ENCODE peak calls at places on chromosomes 7 and 10, in six cellular contexts. One of them, this sample, is unnamed.

GRCh38 chr10:111705026-111705425 is 478.5 kb downstream of the GPAM start:
- DNase-seq in A549: no peak
- DNase-seq in astrocyte of the cerebellum: no peak
- DNase-seq in right lobe of liver: no peak
- DNase-seq in stomach: no peak
- DNase-seq in AG09309: peak; percentile 41
- DNase-seq in this sample: no peak

GRCh38 chr10:130878131-130878530 is 433.4 kb downstream of the TCERG1L start:
- DNase-seq in astrocyte of the cerebellum: no peak
- DNase-seq in right lobe of liver: no peak
- DNase-seq in AG09309: no peak
- DNase-seq in stomach: no peak
- DNase-seq in A549: no peak
- DNase-seq in this sample: no peak

GRCh38 chr7:143456992-143457793 is 13.9 kb downstream of the TAS2R60 start:
- DNase-seq in AG09309: no peak
- DNase-seq in astrocyte of the cerebellum: no peak
- DNase-seq in stomach: no peak
- DNase-seq in A549: no peak
- DNase-seq in right lobe of liver: no peak
- DNase-seq in this sample: no peak

GRCh38 chr7:141837683-141838082 is 3.6 kb downstream of the PRSS37 start:
- DNase-seq in astrocyte of the cerebellum: no peak
- DNase-seq in stomach: no peak
- DNase-seq in A549: no peak
- DNase-seq in right lobe of liver: no peak
- DNase-seq in AG09309: no peak
- DNase-seq in this sample: no peak

GRCh38 chr10:114208351-114208750 is 29.2 kb downstream of the TDRD1 start:
- DNase-seq in A549: no peak
- DNase-seq in astrocyte of the cerebellum: no peak
- DNase-seq in right lobe of liver: no peak
- DNase-seq in AG09309: no peak
- DNase-seq in stomach: no peak
- DNase-seq in this sample: no peak

GRCh38 chr10:103966671-103967432 is at the start of gene SLK:
- DNase-seq in stomach: peak; percentile 85
- DNase-seq in astrocyte of the cerebellum: peak; percentile 51
- DNase-seq in A549: peak; percentile 82
- DNase-seq in right lobe of liver: peak; percentile 87
- DNase-seq in AG09309: peak; percentile 23
- DNase-seq in this sample: no peak

GRCh38 chr10:32318476-32318896 is 28.5 kb downstream of the EPC1 start:
- DNase-seq in A549: no peak
- DNase-seq in right lobe of liver: no peak
- DNase-seq in stomach: no peak
- DNase-seq in astrocyte of the cerebellum: no peak
- DNase-seq in AG09309: peak; percentile 51
- DNase-seq in this sample: no peak

GRCh38 chr10:91049961-91050360 is 129.1 kb upstream of the ANKRD1 start:
- DNase-seq in astrocyte of the cerebellum: peak; percentile 77
- DNase-seq in AG09309: no peak
- DNase-seq in stomach: no peak
- DNase-seq in right lobe of liver: no peak
- DNase-seq in A549: no peak
- DNase-seq in this sample: no peak

GRCh38 chr7:47677664-47678063 is 95.8 kb upstream of the TNS3 start:
- DNase-seq in astrocyte of the cerebellum: no peak
- DNase-seq in stomach: no peak
- DNase-seq in right lobe of liver: no peak
- DNase-seq in AG09309: no peak
- DNase-seq in A549: no peak
- DNase-seq in this sample: peak; percentile 90

GRCh38 chr10:29804025-29804852 is 169.5 kb upstream of the SVIL start:
- DNase-seq in astrocyte of the cerebellum: peak; percentile 77
- DNase-seq in AG09309: peak; percentile 25
- DNase-seq in A549: peak; percentile 85
- DNase-seq in stomach: peak; percentile 37
- DNase-seq in right lobe of liver: no peak
- DNase-seq in this sample: peak; percentile 72

GRCh38 chr10:35192645-35193249 is 66.1 kb downstream of the CREM start:
- DNase-seq in stomach: no peak
- DNase-seq in A549: no peak
- DNase-seq in astrocyte of the cerebellum: no peak
- DNase-seq in AG09309: no peak
- DNase-seq in right lobe of liver: no peak
- DNase-seq in this sample: no peak

GRCh38 chr10:46228076-46229071 is 58.4 kb upstream of the ANTXRL start:
- DNase-seq in stomach: peak; percentile 74
- DNase-seq in astrocyte of the cerebellum: peak; percentile 28
- DNase-seq in AG09309: peak; percentile 5
- DNase-seq in A549: peak; percentile 85
- DNase-seq in right lobe of liver: peak; percentile 86
- DNase-seq in this sample: no peak

GRCh38 chr10:46231087-46231486 is 55.7 kb upstream of the ANTXRL start:
- DNase-seq in right lobe of liver: peak; percentile 37
- DNase-seq in stomach: peak; percentile 20
- DNase-seq in AG09309: no peak
- DNase-seq in A549: no peak
- DNase-seq in astrocyte of the cerebellum: no peak
- DNase-seq in this sample: no peak

GRCh38 chr10:46230615-46231014 is 56.2 kb upstream of the ANTXRL start:
- DNase-seq in astrocyte of the cerebellum: no peak
- DNase-seq in AG09309: no peak
- DNase-seq in A549: no peak
- DNase-seq in stomach: no peak
- DNase-seq in right lobe of liver: no peak
- DNase-seq in this sample: no peak

GRCh38 chr10:46227571-46228075 is 59.2 kb upstream of the ANTXRL start:
- DNase-seq in stomach: peak; percentile 19
- DNase-seq in AG09309: no peak
- DNase-seq in right lobe of liver: no peak
- DNase-seq in A549: no peak
- DNase-seq in astrocyte of the cerebellum: no peak
- DNase-seq in this sample: no peak

DNA sequence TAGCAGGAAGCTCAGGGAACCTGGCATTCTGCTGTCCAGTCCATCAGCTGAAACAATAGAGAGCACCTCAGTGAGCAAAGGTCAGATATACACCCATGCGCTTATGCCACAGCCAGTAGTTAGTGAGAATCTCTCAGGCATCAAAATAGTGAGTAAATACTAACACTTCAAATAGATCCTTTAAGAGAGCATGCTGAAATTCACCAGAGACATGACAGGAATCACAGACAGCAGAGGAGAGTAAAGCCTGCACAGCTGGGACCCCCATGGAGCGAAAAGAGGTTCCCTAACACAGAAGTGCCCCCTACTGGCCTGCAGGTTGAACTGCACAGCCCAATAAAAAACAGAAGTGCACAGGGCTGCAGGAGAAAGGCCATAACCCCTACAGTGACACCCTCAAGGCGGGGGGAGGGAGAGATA is 57.6 kb upstream of the ANTXRL start:
- DNase-seq in AG09309: no peak
- DNase-seq in A549: peak; percentile 56
- DNase-seq in astrocyte of the cerebellum: no peak
- DNase-seq in right lobe of liver: peak; percentile 45
- DNase-seq in stomach: peak; percentile 13
- DNase-seq in this sample: no peak
- TF ChIP-seq CTCF in AG09309: peak; percentile 73
- TF ChIP-seq CTCF in A549: peak; percentile 59
- TF ChIP-seq CTCF in astrocyte of the cerebellum: peak; percentile 67
- TF ChIP-seq CTCF in right lobe of liver: peak; percentile 34
- TF ChIP-seq CTCF in stomach: no peak
- TF ChIP-seq CTCF in this sample: peak; percentile 65

GRCh38 chr7:96144260-96144526 is 177.7 kb downstream of the SLC25A13 start:
- DNase-seq in stomach: no peak
- DNase-seq in right lobe of liver: no peak
- DNase-seq in A549: no peak
- DNase-seq in AG09309: no peak
- DNase-seq in astrocyte of the cerebellum: no peak
- DNase-seq in this sample: no peak

DNA sequence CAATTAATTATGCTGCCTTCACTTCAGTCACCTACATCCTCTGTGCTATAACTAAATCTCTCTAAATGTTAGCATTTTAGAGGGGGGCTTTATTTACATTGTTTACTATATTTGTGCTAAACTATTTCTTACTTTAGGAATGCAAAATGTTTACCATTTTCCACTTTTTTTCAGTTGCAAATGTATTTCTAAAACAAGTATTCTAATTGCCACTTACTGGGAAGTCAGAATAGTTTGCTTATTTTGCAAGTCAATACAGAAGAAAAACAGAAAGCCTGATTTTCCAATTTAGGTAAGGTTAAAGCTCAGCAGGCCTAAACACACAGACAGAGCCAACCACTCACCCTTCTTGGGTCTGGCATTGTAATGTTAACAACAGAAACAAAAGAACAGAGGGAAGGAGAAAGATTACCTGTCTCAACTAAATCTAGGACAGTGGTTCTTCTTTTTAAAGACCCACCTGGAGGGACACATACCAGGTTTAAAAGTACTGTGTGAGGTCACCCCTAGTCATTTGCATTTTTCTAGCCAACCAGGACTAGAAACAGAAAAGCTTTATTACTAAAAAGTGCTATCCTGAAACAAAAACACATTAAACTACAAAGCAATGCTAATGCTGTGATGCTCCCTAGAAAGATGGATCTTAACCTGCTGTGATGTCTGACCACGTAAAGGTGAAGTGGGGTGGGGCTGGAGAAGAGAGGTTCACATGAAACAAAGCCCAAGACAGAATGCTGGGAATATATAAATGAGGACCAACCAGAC is 178.2 kb downstream of the SLC25A13 start:
- DNase-seq in astrocyte of the cerebellum: no peak
- DNase-seq in stomach: no peak
- DNase-seq in right lobe of liver: no peak
- DNase-seq in A549: no peak
- DNase-seq in AG09309: no peak
- DNase-seq in this sample: no peak
- H3K4me3 ChIP-seq in astrocyte of the cerebellum: no peak overlapping the region
- H3K4me3 ChIP-seq in stomach: no peak overlapping the region
- H3K4me3 ChIP-seq in right lobe of liver: no peak overlapping the region
- H3K4me3 ChIP-seq in A549: no peak overlapping the region
- H3K4me3 ChIP-seq in AG09309: no peak overlapping the region
- H3K4me3 ChIP-seq in this sample: no peak overlapping the region

DNA sequence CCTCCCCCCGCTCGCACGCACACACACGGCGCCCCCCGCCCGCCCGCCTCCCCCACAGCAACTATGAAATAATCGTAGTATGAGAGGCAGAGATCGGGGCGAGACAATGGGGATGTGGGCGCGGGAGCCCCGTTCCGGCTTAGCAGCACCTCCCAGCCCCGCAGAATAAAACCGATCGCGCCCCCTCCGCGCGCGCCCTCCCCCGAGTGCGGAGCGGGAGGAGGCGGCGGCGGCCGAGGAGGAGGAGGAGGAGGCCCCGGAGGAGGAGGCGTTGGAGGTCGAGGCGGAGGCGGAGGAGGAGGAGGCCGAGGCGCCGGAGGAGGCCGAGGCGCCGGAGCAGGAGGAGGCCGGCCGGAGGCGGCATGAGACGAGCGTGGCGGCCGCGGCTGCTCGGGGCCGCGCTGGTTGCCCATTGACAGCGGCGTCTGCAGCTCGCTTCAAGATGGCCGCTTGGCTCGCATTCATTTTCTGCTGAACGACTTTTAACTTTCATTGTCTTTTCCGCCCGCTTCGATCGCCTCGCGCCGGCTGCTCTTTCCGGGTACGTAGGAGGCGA is 335 bp downstream of the BMI1 start:
- DNase-seq in astrocyte of the cerebellum: peak; percentile 46
- DNase-seq in stomach: peak; percentile 57
- DNase-seq in AG09309: no peak
- DNase-seq in right lobe of liver: peak; percentile 72
- DNase-seq in A549: peak; percentile 82
- DNase-seq in this sample: no peak
- TF ChIP-seq CTCF in astrocyte of the cerebellum: no peak
- TF ChIP-seq CTCF in stomach: no peak
- TF ChIP-seq CTCF in AG09309: no peak
- TF ChIP-seq CTCF in right lobe of liver: no peak
- TF ChIP-seq CTCF in A549: no peak
- TF ChIP-seq CTCF in this sample: no peak

GRCh38 chr10:42951486-42952251 is 125.2 kb upstream of the RET start:
- DNase-seq in stomach: peak; percentile 53
- DNase-seq in A549: no peak
- DNase-seq in AG09309: no peak
- DNase-seq in astrocyte of the cerebellum: no peak
- DNase-seq in right lobe of liver: peak; percentile 52
- DNase-seq in this sample: no peak
- H3K4me3 ChIP-seq in stomach: peak overlapping the region; percentile 32
- H3K4me3 ChIP-seq in A549: no peak overlapping the region
- H3K4me3 ChIP-seq in AG09309: no peak overlapping the region
- H3K4me3 ChIP-seq in astrocyte of the cerebellum: no peak overlapping the region
- H3K4me3 ChIP-seq in right lobe of liver: no peak overlapping the region
- H3K4me3 ChIP-seq in this sample: no peak overlapping the region

GRCh38 chr10:17178006-17178405 is 23.5 kb downstream of the TRDMT1 start:
- DNase-seq in A549: no peak
- DNase-seq in right lobe of liver: no peak
- DNase-seq in astrocyte of the cerebellum: no peak
- DNase-seq in AG09309: no peak
- DNase-seq in stomach: no peak
- DNase-seq in this sample: no peak

GRCh38 chr10:17185873-17186272 is 15.6 kb downstream of the TRDMT1 start:
- DNase-seq in astrocyte of the cerebellum: no peak
- DNase-seq in A549: no peak
- DNase-seq in right lobe of liver: no peak
- DNase-seq in stomach: no peak
- DNase-seq in AG09309: no peak
- DNase-seq in this sample: no peak

GRCh38 chr10:17179002-17179401 is 22.5 kb downstream of the TRDMT1 start:
- DNase-seq in stomach: no peak
- DNase-seq in right lobe of liver: no peak
- DNase-seq in astrocyte of the cerebellum: no peak
- DNase-seq in A549: no peak
- DNase-seq in AG09309: no peak
- DNase-seq in this sample: no peak

GRCh38 chr10:17181751-17182150 is 19.7 kb downstream of the TRDMT1 start:
- DNase-seq in AG09309: no peak
- DNase-seq in A549: no peak
- DNase-seq in astrocyte of the cerebellum: no peak
- DNase-seq in right lobe of liver: no peak
- DNase-seq in stomach: no peak
- DNase-seq in this sample: no peak

GRCh38 chr10:17183110-17183509 is 18.4 kb downstream of the TRDMT1 start:
- DNase-seq in A549: no peak
- DNase-seq in stomach: no peak
- DNase-seq in right lobe of liver: no peak
- DNase-seq in AG09309: no peak
- DNase-seq in astrocyte of the cerebellum: no peak
- DNase-seq in this sample: no peak
- TF ChIP-seq CTCF in A549: no peak
- TF ChIP-seq CTCF in stomach: no peak
- TF ChIP-seq CTCF in right lobe of liver: no peak
- TF ChIP-seq CTCF in AG09309: no peak
- TF ChIP-seq CTCF in astrocyte of the cerebellum: peak; percentile 5
- TF ChIP-seq CTCF in this sample: no peak

GRCh38 chr10:74163313-74164068 is 12.5 kb downstream of the ADK start:
- DNase-seq in A549: no peak
- DNase-seq in AG09309: no peak
- DNase-seq in astrocyte of the cerebellum: no peak
- DNase-seq in right lobe of liver: no peak
- DNase-seq in stomach: no peak
- DNase-seq in this sample: no peak
- H3K4me3 ChIP-seq in A549: no peak overlapping the region
- H3K4me3 ChIP-seq in AG09309: no peak overlapping the region
- H3K4me3 ChIP-seq in astrocyte of the cerebellum: no peak overlapping the region
- H3K4me3 ChIP-seq in right lobe of liver: no peak overlapping the region
- H3K4me3 ChIP-seq in stomach: no peak overlapping the region
- H3K4me3 ChIP-seq in this sample: no peak overlapping the region